ENCODE peak calls at places on chromosomes 13 and 19, in eight cellular contexts. O is cardiac muscle cell, M is fibroblast of lung, C is neural progenitor cell, I is foreskin fibroblast, Z is pancreas, Y is heart right ventricle, E is heart left ventricle. H is an unnamed sample.
A peak's percentile ranks its signal among the peaks of the same experiment; 100 is the strongest.

GRCh38 chr13:44188257-44188656 is 185.4 kb upstream of the SERP2 start:
- DNase-seq in O (peak; percentile 16), M (peak; percentile 74), C (no peak), I (peak; percentile 55), Z (no peak), Y (no peak), E (no peak), H (peak; percentile 83)

GRCh38 chr13:108437496-108437895 is 168.0 kb downstream of the TNFSF13B start:
- DNase-seq in O (no peak), M (peak; percentile 74), C (no peak), I (peak; percentile 7), Z (no peak), Y (no peak), E (no peak), H (no peak)

GRCh38 chr13:99577934-99578917 is 77.0 kb downstream of the TM9SF2 start:
- DNase-seq in O (peak; percentile 29), M (no peak), C (no peak), I (peak; percentile 24), Z (no peak), Y (no peak), E (no peak), H (peak; percentile 15)

GRCh38 chr13:90238433-90238832 is 1109.1 kb upstream of the MIR17HG start:
- DNase-seq in O (peak; percentile 75), M (peak; percentile 54), C (peak; percentile 10), I (no peak), Z (no peak), Y (no peak), E (no peak), H (peak; percentile 24)

GRCh38 chr13:74026753-74027152 is 107.5 kb downstream of the KLF12 start:
- DNase-seq in O (peak; percentile 4), M (peak; percentile 57), C (no peak), I (no peak), Z (no peak), Y (no peak), E (no peak), H (peak; percentile 24)

GRCh38 chr13:74290324-74290773 is 156.1 kb upstream of the KLF12 start:
- DNase-seq in O (peak; percentile 96), M (peak; percentile 99), C (peak; percentile 52), I (peak; percentile 51), Z (no peak), Y (peak; percentile 55), E (peak; percentile 40), H (peak; percentile 72)

GRCh38 chr19:49324801-49325491 is at the start of gene SLC6A16:
- DNase-seq in O (no peak), M (no peak), C (no peak), I (no peak), Z (no peak), Y (no peak), E (no peak), H (no peak)

GRCh38 chr13:78022164-78022877 is 103.7 kb upstream of the EDNRB start:
- DNase-seq in O (peak; percentile 70), M (peak; percentile 68), C (no peak), I (peak; percentile 10), Z (no peak), Y (peak; percentile 40), E (peak; percentile 20), H (peak; percentile 41)

GRCh38 chr13:111219306-111219705 is 101.1 kb upstream of the TEX29 start:
- DNase-seq in O (peak; percentile 82), M (peak; percentile 88), C (no peak), I (peak; percentile 81), Z (no peak), Y (peak; percentile 49), E (no peak), H (no peak)

GRCh38 chr19:44869728-44870470 is 21.2 kb upstream of the TOMM40 start:
- DNase-seq in O (peak; percentile 94), M (peak; percentile 95), C (no peak), I (peak; percentile 25), Z (no peak), Y (peak; percentile 71), E (peak; percentile 54), H (no peak)

GRCh38 chr13:59472134-59472533 is 691.6 kb downstream of the DIAPH3 start:
- DNase-seq in O (peak; percentile 41), M (peak; percentile 47), C (no peak), I (peak; percentile 60), Z (no peak), Y (no peak), E (no peak), H (no peak)

GRCh38 chr13:80668452-80668851 is 327.5 kb upstream of the SPRY2 start:
- DNase-seq in O (no peak), M (no peak), C (no peak), I (no peak), Z (no peak), Y (no peak), E (no peak), H (no peak)

GRCh38 chr19:38583219-38583984 is 34.4 kb downstream of the MAP4K1 start:
- DNase-seq in O (no peak), M (no peak), C (no peak), I (no peak), Z (no peak), Y (no peak), E (no peak), H (no peak)

GRCh38 chr19:40691421-40692211 is 1.2 kb upstream of the NUMBL start:
- DNase-seq in O (no peak), M (peak; percentile 15), C (peak; percentile 28), I (peak; percentile 53), Z (peak; percentile 56), Y (no peak), E (no peak), H (no peak)

GRCh38 chr13:111468037-111468959 is 147.9 kb downstream of the TEX29 start:
- DNase-seq in O (no peak), M (no peak), C (no peak), I (no peak), Z (no peak), Y (no peak), E (no peak), H (no peak)

DNA sequence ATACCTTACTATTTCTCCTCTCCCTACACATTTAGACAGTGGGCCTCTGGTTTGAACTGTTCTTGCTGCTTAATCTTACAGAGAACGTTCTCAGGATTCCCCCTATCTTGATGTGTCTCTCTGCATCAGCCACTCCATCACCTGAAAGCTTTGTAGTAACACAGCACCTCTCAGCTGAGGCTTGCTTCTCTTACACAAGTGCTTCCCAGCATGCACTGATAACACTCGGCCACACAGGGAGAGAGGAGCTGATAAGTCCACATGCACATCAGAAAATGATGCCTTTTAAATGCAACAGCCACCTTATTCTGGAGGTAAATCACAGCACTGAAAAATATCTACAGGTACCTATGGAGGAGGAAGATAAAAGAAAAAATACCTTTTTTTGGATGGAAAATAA is 192.2 kb upstream of the TSHZ3 start:
- DNase-seq in O (no peak), M (no peak), C (no peak), I (no peak), Z (no peak), Y (no peak), E (no peak), H (no peak)
- TF ChIP-seq CTCF in O (no peak), M (no peak), C (no peak), I (no peak), Z (no peak), Y (no peak), E (no peak), H (no peak)

GRCh38 chr19:33665776-33666175 is 44.0 kb downstream of the CHST8 start:
- DNase-seq in O (no peak), M (no peak), C (no peak), I (no peak), Z (no peak), Y (no peak), E (no peak), H (no peak)
- TF ChIP-seq CTCF in O (no peak), M (no peak), C (no peak), I (no peak), Z (no peak), Y (no peak), E (no peak), H (no peak)

GRCh38 chr19:50723069-50723468 is at the start of gene CLEC11A:
- DNase-seq in O (peak; percentile 91), M (no peak), C (no peak), I (peak; percentile 95), Z (no peak), Y (peak; percentile 79), E (peak; percentile 75), H (no peak)

GRCh38 chr19:50725932-50726230 is 2.7 kb downstream of the CLEC11A start:
- DNase-seq in O (no peak), M (no peak), C (no peak), I (no peak), Z (no peak), Y (no peak), E (no peak), H (no peak)

GRCh38 chr19:50723735-50724521 is 764 bp downstream of the CLEC11A start:
- DNase-seq in O (no peak), M (no peak), C (no peak), I (peak; percentile 45), Z (no peak), Y (no peak), E (no peak), H (no peak)

GRCh38 chr19:50725218-50725931 is 2.2 kb downstream of the CLEC11A start:
- DNase-seq in O (no peak), M (no peak), C (no peak), I (no peak), Z (no peak), Y (no peak), E (no peak), H (no peak)

GRCh38 chr19:50724522-50725217 is 1.5 kb downstream of the CLEC11A start:
- DNase-seq in O (peak; percentile 100), M (peak; percentile 92), C (peak; percentile 99), I (peak; percentile 100), Z (peak; percentile 100), Y (peak; percentile 98), E (peak; percentile 96), H (peak; percentile 98)
- TF ChIP-seq CTCF in O (peak; percentile 88), M (peak; percentile 79), C (peak; percentile 74), I (peak; percentile 86), Z (peak; percentile 58), Y (peak; percentile 81), E (peak; percentile 54), H (peak; percentile 65)

GRCh38 chr19:11130824-11131455 is 24.6 kb downstream of the SPC24 start:
- DNase-seq in O (peak; percentile 80), M (peak; percentile 41), C (peak; percentile 75), I (peak; percentile 84), Z (peak; percentile 87), Y (peak; percentile 87), E (peak; percentile 84), H (peak; percentile 66)

GRCh38 chr19:11136400-11137101 is 19.0 kb downstream of the SPC24 start:
- DNase-seq in O (no peak), M (peak; percentile 51), C (no peak), I (peak; percentile 16), Z (no peak), Y (no peak), E (no peak), H (no peak)

GRCh38 chr19:11127905-11128304 is 27.7 kb downstream of the SPC24 start:
- DNase-seq in O (no peak), M (no peak), C (no peak), I (no peak), Z (no peak), Y (no peak), E (no peak), H (no peak)

GRCh38 chr19:11125994-11126685 is 29.4 kb downstream of the SPC24 start:
- DNase-seq in O (peak; percentile 83), M (peak; percentile 46), C (peak; percentile 83), I (peak; percentile 83), Z (peak; percentile 84), Y (peak; percentile 76), E (peak; percentile 78), H (peak; percentile 88)

DNA sequence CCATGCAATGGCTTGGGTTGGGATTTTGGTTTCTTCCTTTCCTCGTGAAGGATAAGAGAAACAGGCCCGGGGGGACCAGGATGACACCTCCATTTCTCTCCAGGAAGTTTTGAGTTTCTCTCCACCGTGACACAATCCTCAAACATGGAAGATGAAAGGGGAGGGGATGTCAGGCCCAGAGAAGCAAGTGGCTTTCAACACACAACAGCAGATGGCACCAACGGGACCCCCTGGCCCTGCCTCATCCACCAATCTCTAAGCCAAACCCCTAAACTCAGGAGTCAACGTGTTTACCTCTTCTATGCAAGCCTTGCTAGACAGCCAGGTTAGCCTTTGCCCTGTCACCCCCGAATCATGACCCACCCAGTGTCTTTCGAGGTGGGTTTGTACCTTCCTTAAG is 24.1 kb downstream of the SPC24 start:
- DNase-seq in O (no peak), M (no peak), C (no peak), I (no peak), Z (no peak), Y (no peak), E (no peak), H (no peak)
- TF ChIP-seq CTCF in O (no peak), M (no peak), C (no peak), I (no peak), Z (no peak), Y (no peak), E (no peak), H (no peak)